ENCODE peak calls at places on chromosomes 3 and 15, in six cellular contexts. I is A549, U is K562, L is SK-N-SH, M is GM12878, R is HepG2. Q is an unnamed sample.

GRCh38 chr3:48301020-48301813 is 32.2 kb downstream of the SPINK8 start:
- DNase-seq in L (peak), I (peak), U (peak), R (peak), M (peak), Q (peak)

GRCh38 chr15:70192041-70192440 is 94.3 kb upstream of the TLE3 start:
- DNase-seq in I (no peak), M (no peak), U (no peak), R (no peak), L (no peak), Q (no peak)

GRCh38 chr15:39488498-39488897 is 92.4 kb upstream of the THBS1 start:
- DNase-seq in U (no peak), L (no peak), R (no peak), I (no peak), M (no peak), Q (peak)

GRCh38 chr3:142645236-142645793 is 49.1 kb downstream of the PLS1 start:
- DNase-seq in M (no peak), R (peak), I (peak), U (no peak), L (no peak), Q (peak)

GRCh38 chr3:97432914-97433313 is 331.6 kb upstream of the ARL6 start:
- DNase-seq in M (no peak), U (no peak), R (no peak), L (no peak), I (no peak), Q (no peak)

GRCh38 chr3:132867526-132867925 is 145.3 kb upstream of the NPHP3 start:
- DNase-seq in U (no peak), R (no peak), M (no peak), L (no peak), I (no peak), Q (no peak)

GRCh38 chr15:68560501-68561113 is 18.2 kb upstream of the CORO2B start:
- DNase-seq in U (no peak), R (no peak), L (no peak), M (no peak), I (no peak), Q (no peak)

GRCh38 chr3:112136959-112137693 is 4.1 kb upstream of the GCSAM start:
- DNase-seq in M (no peak), L (no peak), I (peak), U (no peak), R (peak), Q (peak)

GRCh38 chr15:34987182-34987488 is 952 bp downstream of the ZNF770 start:
- DNase-seq in I (no peak), U (peak), L (peak), M (no peak), R (no peak), Q (no peak)

GRCh38 chr3:69385723-69386483 is at the start of gene FRMD4B:
- DNase-seq in L (peak), R (peak), M (no peak), I (peak), U (no peak), Q (no peak)

GRCh38 chr15:48190932-48191573 is 412 bp upstream of the CTXN2 start:
- DNase-seq in R (peak), I (peak), U (no peak), L (peak), M (no peak), Q (peak)

GRCh38 chr3:35760147-35760546 is 120.8 kb downstream of the ARPP21 start:
- DNase-seq in U (no peak), M (no peak), R (no peak), L (no peak), I (no peak), Q (no peak)

DNA sequence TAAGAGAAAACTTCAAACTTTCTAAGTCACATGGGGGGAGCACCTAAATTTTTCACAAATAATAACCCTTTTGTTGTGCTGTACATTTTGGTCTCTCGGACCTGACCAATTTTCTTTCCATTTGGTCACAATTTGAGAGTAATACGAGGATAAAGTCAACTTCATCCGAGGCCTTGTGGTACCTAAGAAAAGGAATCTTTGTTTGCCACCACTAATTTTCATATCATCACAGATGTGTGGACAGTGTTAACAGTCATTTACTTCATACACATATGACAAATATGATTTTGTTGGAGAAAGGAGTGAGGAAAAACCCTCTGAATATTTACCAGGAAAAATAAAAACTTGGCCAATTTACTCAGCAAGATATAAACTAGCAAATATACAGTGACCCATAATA is 40.8 kb downstream of the VGLL4 start:
- DNase-seq in U (no peak), M (no peak), I (no peak), L (no peak), R (no peak), Q (no peak)
- TF ChIP-seq SMC3 in U (no peak), M (no peak), I (no peak), L (no peak), R (no peak), Q (no peak)

GRCh38 chr15:53695365-53695764 is 64.1 kb downstream of the WDR72 start:
- DNase-seq in U (no peak), L (no peak), R (no peak), M (no peak), I (no peak), Q (no peak)

GRCh38 chr15:53694534-53694874 is 65.0 kb downstream of the WDR72 start:
- DNase-seq in U (no peak), L (no peak), R (no peak), I (no peak), M (no peak), Q (no peak)

GRCh38 chr15:53693729-53694533 is 65.5 kb downstream of the WDR72 start:
- DNase-seq in I (no peak), U (no peak), R (no peak), M (no peak), L (no peak), Q (no peak)
- TF ChIP-seq SMC3 in I (no peak), U (no peak), R (no peak), M (no peak), L (no peak), Q (no peak)

DNA sequence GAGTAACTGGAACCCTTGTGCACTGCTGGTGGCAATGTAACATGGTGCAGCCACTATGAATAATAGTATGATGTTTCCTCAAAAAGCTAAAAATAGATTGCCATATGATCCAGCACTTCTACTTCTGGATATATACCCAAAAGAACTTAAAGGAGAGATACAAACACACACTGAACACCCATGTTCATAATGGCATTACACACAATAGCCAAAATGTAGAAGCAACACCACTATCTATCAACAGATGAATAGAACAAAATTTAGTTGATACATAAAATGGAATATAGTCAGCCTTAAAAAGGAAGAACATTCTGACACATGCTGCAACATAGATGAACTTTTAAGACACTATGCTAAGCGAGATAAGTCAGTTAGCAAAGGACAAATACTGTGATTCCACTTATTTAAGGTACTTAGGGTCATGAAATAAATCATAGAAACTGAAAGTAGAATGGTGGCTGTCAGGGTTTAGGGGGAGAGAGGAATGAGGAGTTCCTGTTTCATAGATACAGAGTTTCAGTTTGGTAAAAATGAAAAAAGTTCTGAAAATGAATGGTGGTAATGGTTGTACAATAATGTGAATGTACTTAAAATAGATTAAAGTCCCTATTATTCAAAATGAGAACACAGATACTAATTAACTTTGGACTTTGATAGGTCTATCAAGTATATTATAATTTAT is 59.5 kb upstream of the IMPG2 start:
- DNase-seq in R (no peak), M (peak), U (no peak), L (no peak), I (no peak), Q (no peak)
- TF ChIP-seq SMC3 in R (no peak), M (no peak), U (no peak), L (no peak), I (no peak), Q (no peak)

GRCh38 chr15:78682013-78682651 is 41.1 kb upstream of the CHRNB4 start:
- DNase-seq in R (no peak), U (no peak), L (no peak), I (no peak), M (no peak), Q (no peak)

GRCh38 chr15:78681306-78682012 is 40.4 kb upstream of the CHRNB4 start:
- DNase-seq in M (no peak), R (no peak), U (no peak), I (no peak), L (peak), Q (no peak)

GRCh38 chr15:78679089-78679511 is 38.1 kb upstream of the CHRNB4 start:
- DNase-seq in R (no peak), U (no peak), L (no peak), M (no peak), I (no peak), Q (no peak)

GRCh38 chr15:78682693-78683410 is 41.8 kb upstream of the CHRNB4 start:
- DNase-seq in U (no peak), R (no peak), M (no peak), L (no peak), I (no peak), Q (no peak)

DNA sequence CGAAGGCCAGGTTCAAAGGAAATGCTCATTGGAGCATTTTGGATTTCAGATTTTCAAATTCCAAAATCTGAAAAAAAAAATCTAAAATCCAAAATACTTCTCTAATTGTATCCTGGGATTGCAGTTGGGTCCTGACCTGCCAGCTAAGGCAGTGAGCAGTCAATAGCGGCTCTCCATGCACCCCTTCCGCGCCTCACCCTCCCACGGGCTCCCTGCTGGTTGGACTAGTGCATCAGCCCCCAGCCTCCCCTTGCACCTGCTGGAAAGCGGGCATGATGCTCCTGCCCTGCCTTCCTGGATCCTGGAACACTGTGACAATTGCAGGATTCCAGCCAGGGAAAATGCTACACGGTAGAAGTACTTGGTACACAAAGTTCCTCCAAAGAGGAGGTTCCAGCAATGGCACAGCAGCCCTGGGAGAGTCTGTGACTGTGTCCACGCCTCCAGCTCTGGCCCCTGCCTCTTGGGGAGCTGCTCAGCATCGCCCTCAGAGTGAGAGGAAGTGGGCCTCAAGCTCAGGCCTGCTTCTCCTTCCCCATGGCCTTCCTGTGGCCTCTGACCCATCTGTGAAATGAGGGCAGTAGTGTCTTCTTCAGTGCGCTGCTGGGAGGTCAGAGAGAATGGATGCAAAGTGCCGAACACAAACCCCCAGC is 39.5 kb upstream of the CHRNB4 start:
- DNase-seq in R (no peak), I (no peak), M (no peak), L (no peak), U (no peak), Q (no peak)
- TF ChIP-seq SMC3 in R (no peak), I (no peak), M (no peak), L (no peak), U (no peak), Q (no peak)

GRCh38 chr3:46393554-46394434 is 13.1 kb downstream of the CCR5AS start:
- DNase-seq in I (no peak), L (no peak), M (no peak), R (no peak), U (peak), Q (peak)
- TF ChIP-seq SMC3 in I (no peak), L (no peak), M (no peak), R (no peak), U (no peak), Q (no peak)

GRCh38 chr3:45966969-45967640 is 23.8 kb downstream of the CXCR6 start:
- DNase-seq in I (no peak), R (no peak), M (no peak), L (no peak), U (no peak), Q (no peak)
- TF ChIP-seq SMC3 in I (no peak), R (no peak), M (no peak), L (no peak), U (no peak), Q (no peak)

DNA sequence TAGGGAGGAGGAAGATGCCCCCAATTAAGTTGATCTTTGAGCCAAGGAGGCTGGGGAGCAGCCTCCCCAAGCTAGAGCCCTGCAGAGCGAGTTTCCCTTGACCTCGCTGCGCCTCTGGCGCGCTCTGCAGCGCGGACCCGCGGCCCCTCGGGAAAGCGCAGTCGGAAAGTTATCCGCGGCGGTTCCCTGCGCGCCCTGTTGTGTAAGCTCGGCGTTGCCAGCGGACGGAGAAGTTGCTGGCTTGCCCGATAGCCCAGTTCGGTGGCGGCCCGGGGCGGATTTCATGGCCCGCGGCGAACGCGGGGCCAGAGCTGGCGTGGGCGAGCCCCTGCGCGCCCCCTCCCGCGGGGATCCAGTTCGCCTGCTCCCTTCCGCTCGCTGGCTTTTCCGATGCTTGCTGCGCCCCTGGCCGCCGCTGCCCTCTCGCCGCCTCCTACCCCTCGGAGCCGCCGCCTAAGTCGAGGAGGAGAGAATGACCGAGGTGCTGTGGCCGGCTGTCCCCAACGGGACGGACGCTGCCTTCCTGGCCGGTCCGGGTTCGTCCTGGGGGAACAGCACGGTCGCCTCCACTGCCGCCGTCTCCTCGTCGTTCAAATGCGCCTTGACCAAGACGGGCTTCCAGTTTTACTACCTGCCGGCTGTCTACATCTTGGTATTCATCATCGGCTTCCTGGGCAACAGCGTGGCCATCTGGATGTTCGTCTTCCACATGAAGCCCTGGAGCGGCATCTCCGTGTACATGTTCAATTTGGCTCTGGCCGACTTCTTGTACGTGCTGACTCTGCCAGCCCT is 576 bp downstream of the P2RY1 start:
- DNase-seq in I (peak), M (no peak), R (no peak), L (peak), U (peak), Q (peak)
- TF ChIP-seq SMC3 in I (peak), M (peak), R (no peak), L (no peak), U (no peak), Q (no peak)

GRCh38 chr3:86973440-86973839 is 17.5 kb downstream of the VGLL3 start:
- DNase-seq in M (no peak), R (no peak), U (no peak), L (no peak), I (peak), Q (peak)
- TF ChIP-seq SMC3 in M (no peak), R (no peak), U (no peak), L (no peak), I (no peak), Q (no peak)

DNA sequence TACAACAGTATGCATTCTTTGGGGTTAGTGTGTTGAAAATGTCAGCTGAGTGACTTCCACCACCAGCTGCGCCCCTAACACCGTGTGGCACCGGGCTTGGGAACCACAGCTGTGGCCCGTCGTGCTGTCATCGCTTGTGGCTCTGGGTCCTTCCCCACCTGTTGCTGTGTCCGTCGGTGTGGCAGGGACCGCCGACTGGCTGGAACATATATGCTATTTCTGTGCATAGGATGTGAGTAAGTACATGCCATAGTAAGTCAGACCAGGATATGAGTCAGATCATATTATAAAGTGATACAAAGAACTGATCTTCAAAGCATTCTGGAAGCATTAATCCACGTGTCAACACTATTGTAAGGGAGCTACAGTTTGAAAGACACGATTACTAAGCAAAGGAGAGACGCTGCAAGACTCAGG is 31.9 kb downstream of the EHD4 start:
- DNase-seq in U (no peak), L (no peak), M (no peak), R (peak), I (peak), Q (peak)
- TF ChIP-seq SMC3 in U (no peak), L (no peak), M (no peak), R (no peak), I (no peak), Q (no peak)

GRCh38 chr15:66008920-66009572 is 139.8 kb downstream of the RAB11A start:
- DNase-seq in L (no peak), I (peak), R (no peak), M (peak), U (peak), Q (no peak)
- TF ChIP-seq SMC3 in L (no peak), I (no peak), R (no peak), M (no peak), U (no peak), Q (no peak)

Q was measured in IMR-90.